ENCODE peak calls at places on chromosomes 13 and 19, in nine cellular contexts. M is CD8-positive, alpha-beta T cell; N is AG04450; V is tibial artery; T is right lobe of liver; Z is mammary epithelial cell; L is fibroblast of lung; I is psoas muscle; F is neural progenitor cell. E is an unnamed sample. For H3K9me3, the result is how much of the 10 kb centered on the place peaks cover.

GRCh38 chr13:81048026-81048461 is 707.1 kb upstream of the SPRY2 start:
- DNase-seq in M (no peak), N (no peak), V (no peak), T (no peak), Z (peak), L (no peak), I (no peak), F (no peak), E (no peak)

GRCh38 chr19:18460313-18460712 is 22.4 kb upstream of the ISYNA1 start:
- DNase-seq in M (no peak), N (peak), V (peak), T (peak), Z (peak), L (peak), I (peak), F (no peak), E (no peak)

GRCh38 chr19:54158812-54159351 is 639 bp downstream of the LENG1 start:
- DNase-seq in M (peak), N (no peak), V (no peak), T (no peak), Z (peak), L (no peak), I (no peak), F (peak), E (no peak)

GRCh38 chr19:21698215-21698614 is 69.2 kb downstream of the ZNF100 start:
- DNase-seq in M (no peak), N (no peak), V (no peak), T (no peak), Z (peak), L (peak), I (no peak), F (peak), E (no peak)

GRCh38 chr13:41751277-41751676 is 209.6 kb downstream of the VWA8 start:
- DNase-seq in M (no peak), N (no peak), V (no peak), T (no peak), Z (no peak), L (peak), I (no peak), F (no peak), E (no peak)

GRCh38 chr13:33069365-33069764 is 53.1 kb downstream of the KL start:
- DNase-seq in M (no peak), N (no peak), V (no peak), T (no peak), Z (no peak), L (no peak), I (no peak), F (no peak), E (no peak)

GRCh38 chr13:44068169-44068568 is 188.5 kb downstream of the LACC1 start:
- DNase-seq in M (no peak), N (no peak), V (no peak), T (no peak), Z (peak), L (peak), I (no peak), F (no peak), E (no peak)

GRCh38 chr13:70107498-70108271 is at the start of gene ATXN8OS:
- DNase-seq in M (no peak), N (no peak), V (no peak), T (peak), Z (peak), L (peak), I (no peak), F (peak), E (no peak)

GRCh38 chr19:49019242-49019932 is 2.5 kb upstream of the LHB start:
- DNase-seq in M (peak), N (no peak), V (no peak), T (peak), Z (peak), L (no peak), I (peak), F (peak), E (peak)

GRCh38 chr19:50008532-50008931 is 16.6 kb downstream of the VRK3 start:
- DNase-seq in M (no peak), N (no peak), V (no peak), T (no peak), Z (no peak), L (no peak), I (no peak), F (peak), E (no peak)

GRCh38 chr13:112877066-112877465 is 91.9 kb upstream of the MCF2L start:
- DNase-seq in M (no peak), N (no peak), V (no peak), T (no peak), Z (no peak), L (no peak), I (peak), F (no peak), E (no peak)

GRCh38 chr13:106696719-106697118 is 128.8 kb upstream of the ARGLU1 start:
- DNase-seq in M (no peak), N (no peak), V (no peak), T (no peak), Z (no peak), L (no peak), I (no peak), F (no peak), E (no peak)

GRCh38 chr13:112160558-112160957 is 93.6 kb downstream of the SOX1 start:
- DNase-seq in M (no peak), N (no peak), V (no peak), T (no peak), Z (no peak), L (no peak), I (no peak), F (no peak), E (no peak)

GRCh38 chr13:31209172-31209818 is 9.5 kb downstream of the B3GLCT start:
- DNase-seq in M (peak), N (no peak), V (peak), T (no peak), Z (no peak), L (peak), I (peak), F (peak), E (no peak)

GRCh38 chr13:112670118-112670517 is 19.7 kb upstream of the ATP11A start:
- DNase-seq in M (no peak), N (no peak), V (peak), T (no peak), Z (no peak), L (no peak), I (no peak), F (no peak), E (no peak)

GRCh38 chr19:6820237-6820636 is 47.7 kb downstream of the VAV1 start:
- DNase-seq in M (no peak), N (no peak), V (no peak), T (no peak), Z (no peak), L (no peak), I (no peak), F (no peak), E (no peak)

GRCh38 chr13:31731923-31732322 is 7.4 kb upstream of the RXFP2 start:
- DNase-seq in M (no peak), N (no peak), V (no peak), T (no peak), Z (no peak), L (peak), I (no peak), F (no peak), E (no peak)

GRCh38 chr13:60511637-60512036 is 114.6 kb downstream of the TDRD3 start:
- DNase-seq in M (no peak), N (no peak), V (no peak), T (no peak), Z (no peak), L (no peak), I (no peak), F (peak), E (no peak)

GRCh38 chr13:37515226-37515625 is 83.3 kb downstream of the POSTN start:
- DNase-seq in M (no peak), N (no peak), V (no peak), T (no peak), Z (no peak), L (no peak), I (no peak), F (no peak), E (no peak)

GRCh38 chr13:76336889-76337844 is 549.0 kb downstream of the KCTD12 start:
- DNase-seq in M (no peak), N (no peak), V (no peak), T (no peak), Z (no peak), L (no peak), I (no peak), F (no peak), E (no peak)

GRCh38 chr13:47146136-47146535 is 249.3 kb upstream of the HTR2A start:
- DNase-seq in M (no peak), N (peak), V (no peak), T (no peak), Z (no peak), L (peak), I (no peak), F (no peak), E (no peak)

GRCh38 chr19:20969898-20970297 is 46.8 kb downstream of the ZNF85 start:
- DNase-seq in M (no peak), N (no peak), V (no peak), T (no peak), Z (peak), L (no peak), I (no peak), F (no peak), E (no peak)

GRCh38 chr19:47675859-47676258 is 37.4 kb upstream of the EHD2 start:
- DNase-seq in M (no peak), N (no peak), V (no peak), T (no peak), Z (no peak), L (no peak), I (peak), F (no peak), E (no peak)

GRCh38 chr13:48775804-48776203 is 122.1 kb downstream of the CYSLTR2 start:
- DNase-seq in M (no peak), N (peak), V (no peak), T (no peak), Z (peak), L (peak), I (no peak), F (no peak), E (no peak)

GRCh38 chr13:110137677-110138008 is 169.3 kb downstream of the COL4A1 start:
- DNase-seq in M (no peak), N (no peak), V (peak), T (peak), Z (no peak), L (no peak), I (no peak), F (peak), E (no peak)

GRCh38 chr13:111861766-111862366 is 205.1 kb upstream of the SOX1 start:
- DNase-seq in M (no peak), N (no peak), V (no peak), T (no peak), Z (no peak), L (no peak), I (no peak), F (no peak), E (no peak)

GRCh38 chr19:39307233-39307821 is 11.1 kb downstream of the IFNL1 start:
- DNase-seq in M (no peak), N (no peak), V (no peak), T (no peak), Z (no peak), L (no peak), I (no peak), F (peak), E (no peak)

GRCh38 chr13:84607614-84608013 is 725.3 kb upstream of the SLITRK1 start:
- DNase-seq in M (no peak), N (peak), V (peak), T (no peak), Z (peak), L (peak), I (no peak), F (no peak), E (no peak)

GRCh38 chr13:24097667-24098066 is 62.9 kb upstream of the SPATA13 start:
- DNase-seq in M (no peak), N (no peak), V (no peak), T (no peak), Z (no peak), L (no peak), I (no peak), F (no peak), E (no peak)

GRCh38 chr13:50589139-50589538 is 254.4 kb downstream of the DLEU7 start:
- DNase-seq in M (no peak), N (peak), V (no peak), T (no peak), Z (peak), L (peak), I (no peak), F (no peak), E (no peak)

GRCh38 chr19:16589917-16590316 is 17.7 kb upstream of the SLC35E1 start:
- DNase-seq in M (no peak), N (no peak), V (no peak), T (no peak), Z (no peak), L (no peak), I (no peak), F (no peak), E (no peak)

GRCh38 chr13:49512578-49512977 is 16.8 kb downstream of the PHF11 start:
- DNase-seq in M (no peak), N (no peak), V (no peak), T (no peak), Z (no peak), L (no peak), I (no peak), F (no peak), E (no peak)

GRCh38 chr19:46372901-46373572 is 26.1 kb downstream of the PPP5C start:
- DNase-seq in M (no peak), N (no peak), V (no peak), T (peak), Z (no peak), L (peak), I (no peak), F (peak), E (peak)
- TF ChIP-seq CTCF in M (no peak), N (peak), V (no peak), T (no peak), Z (peak), L (peak), I (peak), F (peak), E (no peak)

GRCh38 chr19:5131031-5131865 is 162.3 kb downstream of the KDM4B start:
- DNase-seq in M (peak), N (no peak), V (no peak), T (no peak), Z (no peak), L (no peak), I (no peak), F (no peak), E (no peak)
- H3K27ac ChIP-seq in M (peak), N (no peak), V (no peak), T (no peak), Z (no peak), L (no peak), I (no peak), F (peak), E (peak)

GRCh38 chr19:12272980-12273901 is 21.4 kb downstream of the ZNF44 start:
- DNase-seq in M (no peak), N (no peak), V (no peak), T (no peak), Z (no peak), L (no peak), I (no peak), F (no peak), E (no peak)

GRCh38 chr19:12284631-12285030 is 10.1 kb downstream of the ZNF44 start:
- DNase-seq in M (no peak), N (no peak), V (no peak), T (no peak), Z (no peak), L (no peak), I (no peak), F (no peak), E (no peak)

GRCh38 chr19:12284226-12284625 is 10.5 kb downstream of the ZNF44 start:
- DNase-seq in M (no peak), N (no peak), V (no peak), T (no peak), Z (no peak), L (no peak), I (no peak), F (no peak), E (no peak)

GRCh38 chr19:12278713-12279112 is 16.0 kb downstream of the ZNF44 start:
- DNase-seq in M (no peak), N (no peak), V (no peak), T (no peak), Z (no peak), L (no peak), I (no peak), F (no peak), E (no peak)
- H3K9me3 ChIP-seq in M (under half), N (under half), V (half or more), T (under half), Z (under half), L (under half), I (half or more), F (under half), E (half or more)

DNA sequence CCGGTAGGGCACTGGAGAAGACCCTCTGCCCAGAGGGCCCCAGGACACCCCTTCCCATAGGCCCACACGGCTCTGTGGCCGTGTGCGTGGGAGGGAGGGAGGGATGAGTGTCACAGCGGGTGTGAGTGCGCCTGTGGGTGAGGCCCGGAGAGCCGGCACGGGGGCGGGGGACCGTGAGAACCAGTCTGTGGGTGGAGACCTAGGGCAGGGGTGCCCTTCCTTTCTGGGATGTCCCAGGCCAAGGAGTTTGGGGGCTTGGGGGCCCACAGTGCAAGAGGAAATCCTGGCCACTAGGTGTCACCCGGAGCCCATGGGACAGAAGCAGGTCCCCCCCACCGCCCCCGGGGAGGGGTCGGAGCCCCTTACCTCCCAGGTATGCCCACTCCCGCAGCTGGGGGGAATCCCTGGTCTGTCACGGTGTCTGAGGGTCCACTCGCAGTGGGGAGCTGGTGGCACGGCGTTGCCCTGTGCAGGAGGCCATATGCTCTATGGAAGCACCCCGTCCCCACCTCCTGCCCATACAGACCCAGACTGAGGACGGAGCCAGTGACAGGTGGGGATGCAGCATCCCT is 16.0 kb upstream of the SLC7A10 start:
- DNase-seq in M (no peak), N (no peak), V (no peak), T (no peak), Z (peak), L (peak), I (peak), F (peak), E (no peak)
- TF ChIP-seq CTCF in M (no peak), N (peak), V (peak), T (peak), Z (peak), L (peak), I (peak), F (peak), E (peak)

GRCh38 chr13:108213946-108214345 is 1.4 kb downstream of the LIG4 start:
- DNase-seq in M (no peak), N (no peak), V (no peak), T (no peak), Z (peak), L (peak), I (no peak), F (peak), E (no peak)
- H3K27ac ChIP-seq in M (no peak), N (no peak), V (no peak), T (no peak), Z (peak), L (peak), I (peak), F (no peak), E (no peak)

GRCh38 chr19:28643284-28643683 is 569.7 kb downstream of the UQCRFS1 start:
- DNase-seq in M (no peak), N (no peak), V (no peak), T (no peak), Z (no peak), L (no peak), I (no peak), F (no peak), E (no peak)
- H3K9me3 ChIP-seq in M (under half), N (under half), V (under half), T (under half), Z (under half), L (under half), I (under half), F (under half), E (under half)

E was measured in CD4-positive, alpha-beta T cell.